ENCODE peak calls at places on chromosomes 13 and 19, in five cellular contexts. X is GM23338, U is HL-60, T is suprapubic skin, W is transverse colon. Q is an unnamed sample.

GRCh38 chr13:24618219-24618955 is 61.8 kb upstream of the ATP12A start:
- DNase-seq in X (no peak), U (peak), T (no peak), W (peak), Q (no peak)

GRCh38 chr13:103539265-103539664 is 473.0 kb upstream of the SLC10A2 start:
- DNase-seq in X (peak), U (no peak), T (no peak), W (no peak), Q (no peak)

GRCh38 chr19:49442793-49443365 is 1.6 kb upstream of the SLC17A7 start:
- DNase-seq in X (peak), U (no peak), T (peak), W (peak), Q (peak)

GRCh38 chr19:55539082-55539715 is 2.3 kb upstream of the SBK2 start:
- DNase-seq in X (no peak), U (no peak), T (no peak), W (no peak), Q (no peak)

GRCh38 chr19:46924874-46925547 is 64.2 kb downstream of the ARHGAP35 start:
- DNase-seq in X (no peak), U (no peak), T (no peak), W (peak), Q (no peak)

GRCh38 chr19:34319785-34320184 is 45.2 kb upstream of the GPI start:
- DNase-seq in X (no peak), U (no peak), T (no peak), W (no peak), Q (no peak)

GRCh38 chr19:15115080-15115479 is 7.9 kb downstream of the SYDE1 start:
- DNase-seq in X (no peak), U (no peak), T (no peak), W (peak), Q (no peak)

GRCh38 chr13:59016250-59016649 is 1147.5 kb downstream of the DIAPH3 start:
- DNase-seq in X (no peak), U (no peak), T (no peak), W (no peak), Q (no peak)

GRCh38 chr19:10820173-10820572 is 15.8 kb downstream of the TMED1 start:
- DNase-seq in X (peak), U (no peak), T (no peak), W (no peak), Q (no peak)

GRCh38 chr13:52599037-52599852 is 43.0 kb upstream of the HNRNPA1L2 start:
- DNase-seq in X (no peak), U (no peak), T (no peak), W (no peak), Q (peak)

GRCh38 chr19:1275976-1276619 is 768 bp downstream of the FAM174C start:
- DNase-seq in X (no peak), U (no peak), T (no peak), W (no peak), Q (no peak)
- TF ChIP-seq POLR2AphosphoS5 in X (peak), U (no peak), T (no peak), W (no peak), Q (peak)

GRCh38 chr13:113642563-113642962 is 15.4 kb downstream of the ATP4B start:
- DNase-seq in X (no peak), U (no peak), T (no peak), W (no peak), Q (no peak)
- TF ChIP-seq POLR2AphosphoS5 in X (no peak), U (no peak), T (no peak), W (no peak), Q (peak)

DNA sequence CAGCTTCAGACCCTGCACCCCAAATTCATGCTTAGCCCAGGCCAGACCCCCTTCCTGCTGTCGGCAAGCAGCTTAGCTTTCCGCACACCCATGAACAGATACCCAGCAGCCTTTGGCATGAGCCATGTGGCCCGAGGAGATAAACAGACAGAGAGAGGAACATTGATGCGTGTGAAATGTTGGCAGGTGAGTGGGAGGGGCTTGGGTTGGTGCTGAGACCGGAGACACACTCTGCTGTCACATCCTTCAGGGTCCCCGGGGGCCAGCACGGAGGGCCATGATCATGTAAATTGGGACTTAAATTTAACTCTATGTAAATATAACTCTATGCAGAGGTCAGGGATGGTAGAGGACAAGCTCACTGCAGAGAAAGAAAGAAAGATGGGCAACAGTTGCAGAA is 1.5 kb downstream of the CD22 start:
- DNase-seq in X (no peak), U (no peak), T (no peak), W (peak), Q (no peak)
- TF ChIP-seq POLR2AphosphoS5 in X (no peak), U (no peak), T (no peak), W (no peak), Q (no peak)

DNA sequence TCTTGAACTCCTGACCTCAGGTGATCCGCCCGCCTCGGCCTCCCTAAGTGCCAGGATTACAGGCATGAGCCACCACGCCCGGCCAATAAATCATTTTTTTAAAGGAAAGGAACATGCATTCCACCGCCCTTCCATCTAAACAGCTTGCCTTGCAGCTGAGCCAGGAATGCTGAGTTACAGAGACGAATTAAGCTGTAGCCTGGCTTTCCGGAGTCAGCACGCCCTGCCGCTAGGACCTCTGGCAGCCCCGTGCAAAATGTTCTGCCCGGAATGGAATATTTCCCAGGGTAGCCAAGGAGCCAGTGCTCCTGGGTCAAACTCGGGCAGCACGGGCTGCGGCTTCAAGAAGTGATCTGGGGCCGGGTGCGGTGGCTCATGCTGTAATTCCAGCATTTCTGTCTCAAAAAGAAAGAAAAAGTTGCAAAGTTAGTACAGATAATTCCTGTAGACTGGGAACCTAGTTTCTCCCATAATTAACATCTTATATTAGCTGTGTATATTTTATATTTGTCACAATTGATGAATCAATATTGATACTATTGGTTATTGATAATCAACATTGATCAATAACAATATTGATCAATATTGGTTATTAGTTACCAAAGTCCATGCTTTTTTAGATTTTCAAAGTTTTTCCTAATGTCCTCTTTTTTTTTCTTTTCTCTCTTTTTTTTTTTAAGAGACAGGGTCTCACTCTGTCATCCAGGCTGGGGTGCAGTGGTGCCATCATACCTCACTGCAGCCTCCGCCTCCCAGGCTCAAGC is 19.2 kb downstream of the ATCAY start:
- DNase-seq in X (no peak), U (no peak), T (no peak), W (peak), Q (no peak)
- TF ChIP-seq POLR2AphosphoS5 in X (no peak), U (no peak), T (no peak), W (no peak), Q (no peak)

Q was measured in SK-N-MC.